ENCODE peak calls at places on chromosomes 5 and 9, in four cellular contexts. One of them, this sample, is unnamed.

GRCh38 chr5:87076931-87077330 is 190.8 kb upstream of the RASA1 start:
- DNase-seq in A549: no peak
- DNase-seq in GM12878: no peak
- DNase-seq in HepG2: no peak
- DNase-seq in this sample: no peak

GRCh38 chr5:1744393-1745189 is 55.0 kb downstream of the MRPL36 start:
- DNase-seq in A549: no peak
- DNase-seq in GM12878: no peak
- DNase-seq in HepG2: no peak
- DNase-seq in this sample: no peak

GRCh38 chr5:148083203-148083602 is 19.4 kb downstream of the SPINK5 start:
- DNase-seq in GM12878: no peak
- DNase-seq in A549: no peak
- DNase-seq in HepG2: no peak
- DNase-seq in this sample: no peak

GRCh38 chr5:32353420-32353819 is 40.7 kb upstream of the MTMR12 start:
- DNase-seq in GM12878: no peak
- DNase-seq in HepG2: no peak
- DNase-seq in A549: no peak
- DNase-seq in this sample: no peak

GRCh38 chr9:116937361-116937760 is 250.3 kb downstream of the TRIM32 start:
- DNase-seq in HepG2: no peak
- DNase-seq in A549: no peak
- DNase-seq in GM12878: no peak
- DNase-seq in this sample: no peak

GRCh38 chr5:37735649-37736347 is 104.0 kb downstream of the GDNF start:
- DNase-seq in A549: no peak
- DNase-seq in HepG2: no peak
- DNase-seq in GM12878: no peak
- DNase-seq in this sample: no peak

GRCh38 chr5:134247411-134247810 is 21.5 kb upstream of the PPP2CA start:
- DNase-seq in A549: peak; percentile 74
- DNase-seq in HepG2: peak; percentile 69
- DNase-seq in GM12878: no peak
- DNase-seq in this sample: no peak

GRCh38 chr5:154117930-154118329 is 72.6 kb upstream of the GALNT10 start:
- DNase-seq in GM12878: no peak
- DNase-seq in A549: no peak
- DNase-seq in HepG2: no peak
- DNase-seq in this sample: no peak

GRCh38 chr5:54515634-54516033 is 1.9 kb upstream of the SNX18 start:
- DNase-seq in A549: no peak
- DNase-seq in HepG2: no peak
- DNase-seq in GM12878: no peak
- DNase-seq in this sample: no peak

GRCh38 chr5:169429044-169429443 is 128.1 kb upstream of the SLIT3 start:
- DNase-seq in GM12878: no peak
- DNase-seq in A549: no peak
- DNase-seq in HepG2: no peak
- DNase-seq in this sample: no peak

GRCh38 chr5:175687231-175687701 is 29.4 kb downstream of the HRH2 start:
- DNase-seq in GM12878: no peak
- DNase-seq in A549: no peak
- DNase-seq in HepG2: no peak
- DNase-seq in this sample: no peak

GRCh38 chr9:83403864-83404263 is 134.3 kb downstream of the FRMD3 start:
- DNase-seq in HepG2: no peak
- DNase-seq in GM12878: no peak
- DNase-seq in A549: peak; percentile 17
- DNase-seq in this sample: no peak

GRCh38 chr5:149424371-149425315 is 45.6 kb upstream of the IL17B start:
- DNase-seq in GM12878: no peak
- DNase-seq in A549: no peak
- DNase-seq in HepG2: no peak
- DNase-seq in this sample: no peak

GRCh38 chr5:131270809-131271208 is 7.0 kb downstream of the CDC42SE2 start:
- DNase-seq in HepG2: no peak
- DNase-seq in A549: no peak
- DNase-seq in GM12878: no peak
- DNase-seq in this sample: no peak

GRCh38 chr5:62627901-62628300 is 49.3 kb downstream of the LRRC70 start:
- DNase-seq in HepG2: no peak
- DNase-seq in GM12878: no peak
- DNase-seq in A549: no peak
- DNase-seq in this sample: no peak

GRCh38 chr9:131744171-131744714 is 4.4 kb upstream of the RAPGEF1 start:
- DNase-seq in HepG2: peak; percentile 51
- DNase-seq in A549: no peak
- DNase-seq in GM12878: no peak
- DNase-seq in this sample: no peak

GRCh38 chr9:136694163-136694864 is 7.1 kb upstream of the AGPAT2 start:
- DNase-seq in HepG2: peak; percentile 33
- DNase-seq in A549: peak; percentile 75
- DNase-seq in GM12878: no peak
- DNase-seq in this sample: peak; percentile 92

GRCh38 chr5:132013006-132013689 is 1.7 kb upstream of the ACSL6 start:
- DNase-seq in A549: no peak
- DNase-seq in GM12878: no peak
- DNase-seq in HepG2: no peak
- DNase-seq in this sample: no peak

GRCh38 chr9:32251539-32251938 is 132.9 kb upstream of the ACO1 start:
- DNase-seq in A549: peak; percentile 59
- DNase-seq in HepG2: peak; percentile 80
- DNase-seq in GM12878: peak; percentile 13
- DNase-seq in this sample: peak; percentile 72

GRCh38 chr5:68957591-68957990 is 136.2 kb upstream of the SLC30A5 start:
- DNase-seq in A549: no peak
- DNase-seq in GM12878: no peak
- DNase-seq in HepG2: no peak
- DNase-seq in this sample: no peak

GRCh38 chr9:38154501-38155421 is 85.7 kb upstream of the SHB start:
- DNase-seq in GM12878: no peak
- DNase-seq in A549: no peak
- DNase-seq in HepG2: no peak
- DNase-seq in this sample: peak; percentile 76

GRCh38 chr5:177442066-177442836 is 4.4 kb upstream of the PRR7 start:
- DNase-seq in GM12878: no peak
- DNase-seq in HepG2: no peak
- DNase-seq in A549: no peak
- DNase-seq in this sample: no peak
- TF ChIP-seq PBX3 in GM12878: no peak
- TF ChIP-seq PBX3 in HepG2: no peak
- TF ChIP-seq PBX3 in A549: no peak
- TF ChIP-seq PBX3 in this sample: no peak

GRCh38 chr5:127608077-127608660 is 40.7 kb upstream of the CTXN3 start:
- DNase-seq in HepG2: no peak
- DNase-seq in GM12878: no peak
- DNase-seq in A549: no peak
- DNase-seq in this sample: no peak

GRCh38 chr5:127609016-127609415 is 39.9 kb upstream of the CTXN3 start:
- DNase-seq in HepG2: no peak
- DNase-seq in GM12878: no peak
- DNase-seq in A549: no peak
- DNase-seq in this sample: no peak

GRCh38 chr5:127615916-127616315 is 33.0 kb upstream of the CTXN3 start:
- DNase-seq in HepG2: no peak
- DNase-seq in GM12878: no peak
- DNase-seq in A549: no peak
- DNase-seq in this sample: no peak

DNA sequence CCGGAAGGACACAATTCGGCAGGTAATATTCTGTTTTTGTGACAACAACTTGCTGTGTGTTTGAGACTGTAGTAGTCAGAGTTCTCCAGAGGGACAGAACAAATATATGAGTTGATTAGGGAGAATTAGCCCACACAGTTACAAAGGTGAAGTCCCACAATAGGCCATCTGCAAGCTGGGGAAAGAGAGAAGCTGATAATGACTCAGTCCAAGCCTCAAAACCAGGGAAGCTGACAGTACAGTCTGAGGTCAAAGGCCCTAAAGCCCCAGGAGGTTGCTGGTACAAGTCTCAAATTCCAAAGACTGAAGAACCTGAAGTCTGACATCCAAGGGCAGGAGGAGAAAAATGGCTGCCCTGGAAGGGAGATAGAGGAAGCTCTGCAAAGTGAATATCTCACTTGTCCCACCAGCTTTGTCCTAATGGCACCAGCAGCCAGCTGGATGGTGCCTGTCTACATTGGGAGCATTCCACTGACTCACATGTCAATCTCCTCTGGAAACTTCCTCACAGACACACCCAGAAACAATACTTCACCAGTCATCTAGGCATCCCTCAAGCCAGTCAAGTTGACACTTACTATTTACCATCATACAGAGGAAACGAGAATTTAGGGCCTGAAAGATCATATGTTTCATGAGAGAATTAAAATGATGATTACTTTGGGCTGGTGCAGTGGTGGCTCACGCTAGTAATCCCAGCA is 36.3 kb upstream of the CTXN3 start:
- DNase-seq in GM12878: no peak
- DNase-seq in HepG2: no peak
- DNase-seq in A549: no peak
- DNase-seq in this sample: no peak
- TF ChIP-seq PBX3 in GM12878: no peak
- TF ChIP-seq PBX3 in HepG2: no peak
- TF ChIP-seq PBX3 in A549: no peak
- TF ChIP-seq PBX3 in this sample: no peak

GRCh38 chr5:99315413-99316178 is 386.8 kb upstream of the CHD1 start:
- DNase-seq in A549: no peak
- DNase-seq in HepG2: no peak
- DNase-seq in GM12878: no peak
- DNase-seq in this sample: no peak
- TF ChIP-seq PBX3 in A549: no peak
- TF ChIP-seq PBX3 in HepG2: no peak
- TF ChIP-seq PBX3 in GM12878: no peak
- TF ChIP-seq PBX3 in this sample: no peak

GRCh38 chr9:129071526-129072131 is 9.3 kb upstream of the DOLPP1 start:
- DNase-seq in GM12878: no peak
- DNase-seq in HepG2: no peak
- DNase-seq in A549: no peak
- DNase-seq in this sample: no peak

GRCh38 chr9:129070670-129071525 is 10.0 kb upstream of the DOLPP1 start:
- DNase-seq in A549: no peak
- DNase-seq in HepG2: no peak
- DNase-seq in GM12878: no peak
- DNase-seq in this sample: no peak

GRCh38 chr9:129069825-129070473 is 11.0 kb upstream of the DOLPP1 start:
- DNase-seq in GM12878: no peak
- DNase-seq in A549: no peak
- DNase-seq in HepG2: no peak
- DNase-seq in this sample: no peak

GRCh38 chr9:129068110-129068509 is 12.8 kb upstream of the DOLPP1 start:
- DNase-seq in GM12878: no peak
- DNase-seq in HepG2: no peak
- DNase-seq in A549: no peak
- DNase-seq in this sample: no peak

GRCh38 chr9:129069128-129069824 is 11.6 kb upstream of the DOLPP1 start:
- DNase-seq in A549: no peak
- DNase-seq in HepG2: no peak
- DNase-seq in GM12878: no peak
- DNase-seq in this sample: peak; percentile 72
- TF ChIP-seq PBX3 in A549: no peak
- TF ChIP-seq PBX3 in HepG2: no peak
- TF ChIP-seq PBX3 in GM12878: no peak
- TF ChIP-seq PBX3 in this sample: no peak

DNA sequence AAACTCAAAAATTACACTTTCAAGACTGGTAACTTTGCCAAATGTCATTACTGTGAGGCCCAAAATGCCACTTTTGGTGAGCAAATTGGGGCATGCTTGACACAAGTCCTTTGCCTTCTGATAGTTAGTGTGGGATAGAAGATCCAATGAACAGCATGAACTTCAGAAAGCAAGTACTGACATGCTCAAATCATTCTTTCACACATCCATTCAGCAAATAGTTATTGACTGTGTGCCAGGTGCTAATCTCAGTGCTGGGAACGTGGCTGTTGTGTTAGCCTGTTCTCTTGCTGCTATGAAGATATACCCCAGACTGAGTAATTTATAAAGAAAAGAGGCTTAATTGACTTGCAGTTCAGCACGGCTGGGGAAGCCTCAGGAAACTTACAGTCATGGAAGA is 247.0 kb downstream of the CHSY3 start:
- DNase-seq in GM12878: no peak
- DNase-seq in HepG2: no peak
- DNase-seq in A549: no peak
- DNase-seq in this sample: no peak
- TF ChIP-seq PBX3 in GM12878: no peak
- TF ChIP-seq PBX3 in HepG2: no peak
- TF ChIP-seq PBX3 in A549: no peak
- TF ChIP-seq PBX3 in this sample: no peak

DNA sequence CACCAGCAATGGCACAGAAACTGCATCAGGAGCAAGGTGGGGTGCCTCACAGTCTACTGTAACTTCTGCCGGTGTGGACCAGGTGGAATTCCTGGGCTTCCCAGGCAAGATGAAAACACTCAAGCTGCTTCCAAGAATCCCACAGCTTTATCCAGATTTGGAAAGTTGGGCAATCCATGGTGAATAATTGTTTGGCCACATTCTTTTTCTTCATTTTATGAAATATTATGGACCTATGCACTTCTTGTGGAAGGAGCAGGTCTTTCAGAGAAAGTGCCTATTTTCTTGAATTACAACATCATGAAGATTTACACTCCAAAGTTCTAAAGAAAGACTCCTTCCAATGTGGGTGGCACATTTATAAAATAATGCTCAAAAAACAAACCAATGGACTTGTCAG is 503.6 kb downstream of the SEMA5A start:
- DNase-seq in GM12878: no peak
- DNase-seq in HepG2: no peak
- DNase-seq in A549: no peak
- DNase-seq in this sample: no peak
- TF ChIP-seq PBX3 in GM12878: no peak
- TF ChIP-seq PBX3 in HepG2: no peak
- TF ChIP-seq PBX3 in A549: no peak
- TF ChIP-seq PBX3 in this sample: no peak

DNA sequence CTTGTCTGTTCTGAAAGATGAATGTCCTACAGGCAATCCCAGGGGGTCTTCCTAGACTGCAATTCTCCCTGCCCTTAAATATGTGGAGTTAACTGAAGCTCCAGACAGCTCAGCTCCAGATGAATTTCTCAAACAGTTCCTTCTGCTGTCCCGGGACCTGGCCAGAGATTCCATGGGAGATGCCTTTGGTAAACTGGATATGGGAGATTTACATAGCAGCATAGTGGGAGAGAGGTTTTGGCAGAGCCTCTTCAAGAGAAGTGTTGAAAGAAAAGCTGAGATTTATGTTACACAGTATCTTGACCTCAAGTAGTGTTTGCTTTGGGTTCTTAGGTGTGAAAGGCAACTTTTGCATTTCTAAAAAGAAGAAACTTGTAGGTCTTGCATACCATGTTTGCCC is 364.9 kb downstream of the ARRDC3 start:
- DNase-seq in HepG2: no peak
- DNase-seq in A549: no peak
- DNase-seq in GM12878: no peak
- DNase-seq in this sample: no peak
- TF ChIP-seq PBX3 in HepG2: no peak
- TF ChIP-seq PBX3 in A549: no peak
- TF ChIP-seq PBX3 in GM12878: no peak
- TF ChIP-seq PBX3 in this sample: no peak

This sample was measured in SK-N-SH.